ENCODE peak calls at places on chromosome 12, in four cellular contexts. One of them, this sample, is unnamed.

GRCh38 chr12:5441497-5442236 is 9.8 kb downstream of the NTF3 start:
- DNase-seq in neural progenitor cell: peak
- DNase-seq in HCT116: no peak
- DNase-seq in PC-9: peak
- DNase-seq in this sample: peak

GRCh38 chr12:92553389-92553788 is 149.4 kb upstream of the PLEKHG7 start:
- DNase-seq in neural progenitor cell: no peak
- DNase-seq in HCT116: no peak
- DNase-seq in PC-9: no peak
- DNase-seq in this sample: no peak

GRCh38 chr12:86186449-86186848 is 69.7 kb downstream of the MGAT4C start:
- DNase-seq in neural progenitor cell: peak
- DNase-seq in HCT116: no peak
- DNase-seq in PC-9: no peak
- DNase-seq in this sample: no peak

GRCh38 chr12:19130224-19131019 is 889 bp downstream of the PLEKHA5 start:
- DNase-seq in neural progenitor cell: peak
- DNase-seq in HCT116: no peak
- DNase-seq in PC-9: peak
- DNase-seq in this sample: peak

GRCh38 chr12:15899282-15899870 is 11.8 kb upstream of the DERA start:
- DNase-seq in neural progenitor cell: peak
- DNase-seq in HCT116: no peak
- DNase-seq in PC-9: peak
- DNase-seq in this sample: no peak

GRCh38 chr12:39959016-39959415 is 146.9 kb downstream of the SLC2A13 start:
- DNase-seq in neural progenitor cell: no peak
- DNase-seq in HCT116: no peak
- DNase-seq in PC-9: no peak
- DNase-seq in this sample: no peak

GRCh38 chr12:51863921-51864700 is 15.6 kb upstream of the FIGNL2 start:
- DNase-seq in neural progenitor cell: peak
- DNase-seq in HCT116: no peak
- DNase-seq in PC-9: no peak
- DNase-seq in this sample: peak

GRCh38 chr12:17304503-17305347 is 698.8 kb upstream of the LMO3 start:
- DNase-seq in neural progenitor cell: no peak
- DNase-seq in HCT116: no peak
- DNase-seq in PC-9: no peak
- DNase-seq in this sample: peak

GRCh38 chr12:27511031-27511722 is 12.8 kb upstream of the PPFIBP1 start:
- DNase-seq in neural progenitor cell: no peak
- DNase-seq in HCT116: no peak
- DNase-seq in PC-9: no peak
- DNase-seq in this sample: peak

GRCh38 chr12:108803428-108804105 is 53.8 kb downstream of the SSH1 start:
- DNase-seq in neural progenitor cell: peak
- DNase-seq in HCT116: peak
- DNase-seq in PC-9: peak
- DNase-seq in this sample: peak

GRCh38 chr12:106673151-106673550 is 90.3 kb downstream of the RFX4 start:
- DNase-seq in neural progenitor cell: peak
- DNase-seq in HCT116: no peak
- DNase-seq in PC-9: no peak
- DNase-seq in this sample: no peak

GRCh38 chr12:81261508-81262207 is 183.8 kb downstream of the ACSS3 start:
- DNase-seq in neural progenitor cell: no peak
- DNase-seq in HCT116: no peak
- DNase-seq in PC-9: no peak
- DNase-seq in this sample: no peak

GRCh38 chr12:47818701-47819543 is 781 bp downstream of the HDAC7 start:
- DNase-seq in neural progenitor cell: peak
- DNase-seq in HCT116: no peak
- DNase-seq in PC-9: no peak
- DNase-seq in this sample: no peak

GRCh38 chr12:20646239-20646827 is 48.8 kb upstream of the SLCO1C1 start:
- DNase-seq in neural progenitor cell: peak
- DNase-seq in HCT116: peak
- DNase-seq in PC-9: no peak
- DNase-seq in this sample: peak

GRCh38 chr12:104567832-104568490 is 111.2 kb downstream of the CHST11 start:
- DNase-seq in neural progenitor cell: no peak
- DNase-seq in HCT116: no peak
- DNase-seq in PC-9: no peak
- DNase-seq in this sample: no peak

GRCh38 chr12:8887285-8887715 is 27.0 kb upstream of the PHC1 start:
- DNase-seq in neural progenitor cell: no peak
- DNase-seq in HCT116: no peak
- DNase-seq in PC-9: no peak
- DNase-seq in this sample: peak

GRCh38 chr12:111454716-111455447 is 49.2 kb downstream of the SH2B3 start:
- DNase-seq in neural progenitor cell: no peak
- DNase-seq in HCT116: no peak
- DNase-seq in PC-9: no peak
- DNase-seq in this sample: no peak

DNA sequence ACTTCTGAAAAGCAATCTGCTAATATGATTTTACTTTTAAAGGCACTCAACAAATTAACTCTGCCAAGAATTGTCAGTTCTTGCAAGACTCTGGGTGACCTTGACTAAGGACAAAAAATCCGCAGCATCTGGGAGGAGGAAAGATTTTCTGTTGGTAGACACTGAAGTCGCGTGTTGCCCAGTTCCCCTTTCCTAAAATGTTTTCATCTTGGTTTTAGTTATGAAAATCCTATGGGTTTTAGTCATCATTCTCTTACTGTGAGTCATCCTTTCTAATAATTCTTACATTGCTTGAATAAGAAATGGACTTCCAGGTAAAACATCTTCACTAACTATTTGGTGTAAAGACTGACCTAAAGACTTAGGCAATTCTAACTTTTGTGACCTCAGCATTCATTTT is 9.1 kb downstream of the GSG1 start:
- DNase-seq in neural progenitor cell: no peak
- DNase-seq in HCT116: no peak
- DNase-seq in PC-9: peak
- DNase-seq in this sample: peak
- H3K4me2 ChIP-seq in neural progenitor cell: no peak
- H3K4me2 ChIP-seq in HCT116: peak
- H3K4me2 ChIP-seq in PC-9: peak
- H3K4me2 ChIP-seq in this sample: peak

DNA sequence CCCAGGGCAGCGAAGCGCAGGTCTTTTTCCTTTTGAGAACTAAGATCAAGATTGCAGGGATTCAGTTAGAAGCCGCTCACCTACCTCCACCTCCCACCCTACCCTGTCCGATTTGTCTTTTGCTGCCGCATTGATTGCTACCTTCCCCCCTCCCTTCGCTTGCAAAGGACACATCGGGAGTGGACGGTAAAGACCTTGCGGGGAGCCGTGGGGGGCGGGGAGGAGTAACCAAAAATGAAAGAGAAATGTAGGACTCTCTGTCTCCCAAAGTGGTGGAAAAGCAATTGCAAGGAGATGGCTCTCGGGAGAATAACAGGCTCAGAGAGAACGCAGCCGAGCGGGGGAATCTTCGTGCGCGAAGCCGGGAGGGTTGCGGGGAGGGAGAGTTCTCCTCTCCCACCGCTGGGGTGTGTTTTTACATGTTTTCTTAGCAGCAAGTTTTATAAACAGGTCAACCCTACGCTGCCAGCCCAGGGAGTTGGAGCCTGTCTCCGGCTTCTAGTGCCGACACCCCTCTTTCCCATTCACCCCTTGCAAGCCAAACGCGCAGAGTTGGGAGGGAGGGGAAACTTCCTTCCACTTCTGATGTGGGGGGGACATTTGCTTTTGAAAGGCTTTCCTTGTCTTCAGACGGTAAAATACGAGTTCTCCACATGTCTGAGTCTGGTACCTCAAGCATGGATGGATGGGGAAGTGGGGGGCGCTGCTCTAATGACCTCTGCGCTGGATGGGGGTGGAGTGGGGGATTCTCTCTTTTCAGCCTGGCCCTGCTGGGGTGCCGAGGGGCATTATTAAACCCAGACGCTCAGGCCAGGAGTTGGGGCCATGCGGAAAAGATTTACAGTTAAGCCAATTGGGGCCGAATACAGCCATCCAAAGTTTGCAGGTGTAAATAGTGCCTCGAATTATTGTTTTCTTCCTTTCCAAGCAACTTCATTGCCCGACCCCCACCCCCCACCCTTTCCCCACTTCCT is 8.9 kb upstream of the TBX3 start:
- DNase-seq in neural progenitor cell: peak
- DNase-seq in HCT116: no peak
- DNase-seq in PC-9: no peak
- DNase-seq in this sample: no peak
- TF ChIP-seq EZH2 in neural progenitor cell: peak
- TF ChIP-seq EZH2 in HCT116: no peak
- TF ChIP-seq EZH2 in PC-9: no peak
- TF ChIP-seq EZH2 in this sample: peak

DNA sequence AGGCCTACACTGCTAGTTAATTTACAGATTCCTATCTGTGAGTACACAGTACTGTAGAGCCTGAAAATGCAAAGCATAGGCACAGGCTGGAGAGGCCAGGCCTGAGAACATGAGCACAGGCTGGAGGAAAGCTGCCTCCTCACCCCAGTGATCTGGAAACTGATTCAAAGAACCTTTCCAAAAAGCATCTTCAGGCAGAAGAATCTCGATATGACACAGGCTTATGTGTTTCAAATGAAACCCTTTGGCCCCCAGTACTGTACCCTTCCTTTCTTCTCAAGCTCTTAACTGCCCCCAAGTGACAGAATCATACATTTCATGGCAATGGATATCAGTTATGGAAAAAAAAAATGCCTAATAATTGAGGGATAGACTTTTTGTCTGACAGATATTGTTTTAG is 122.0 kb downstream of the KCNC2 start:
- DNase-seq in neural progenitor cell: peak
- DNase-seq in HCT116: peak
- DNase-seq in PC-9: no peak
- DNase-seq in this sample: no peak
- TF ChIP-seq CTCF in neural progenitor cell: peak
- TF ChIP-seq CTCF in HCT116: peak
- TF ChIP-seq CTCF in PC-9: no peak
- TF ChIP-seq CTCF in this sample: no peak

DNA sequence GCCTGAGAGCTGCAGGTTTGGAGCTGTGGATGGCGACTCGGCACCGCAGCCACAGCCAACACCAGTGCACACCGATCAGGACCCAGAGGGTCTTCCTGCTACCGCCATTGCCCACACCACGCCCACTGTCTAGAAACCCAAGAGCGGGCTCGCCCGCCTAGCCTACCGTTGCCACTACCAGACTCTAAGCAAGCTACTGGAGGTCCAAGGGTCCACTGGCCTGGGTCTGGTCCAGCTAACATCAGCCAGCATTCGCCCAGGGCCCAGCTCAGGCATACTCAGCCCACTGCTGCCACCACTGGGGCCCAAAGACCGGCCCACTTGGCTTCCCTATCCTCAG is 30.5 kb upstream of the MON2 start:
- DNase-seq in neural progenitor cell: no peak
- DNase-seq in HCT116: no peak
- DNase-seq in PC-9: no peak
- DNase-seq in this sample: no peak
- H3K4me2 ChIP-seq in neural progenitor cell: peak
- H3K4me2 ChIP-seq in HCT116: no peak
- H3K4me2 ChIP-seq in PC-9: no peak
- H3K4me2 ChIP-seq in this sample: peak

This sample was measured in astrocyte.